ENCODE peak calls at places on chromosomes 13 and 19, in ten cellular contexts. X is ecto neural progenitor cell; O is left ventricle myocardium inferior; Z is CD4-positive, alpha-beta T cell; W is IMR-90; R is pancreas; N is amniotic stem cell; G is mucosa of descending colon; E is NCI-H1436; K is T follicular helper cell. P is an unnamed sample.
A peak's percentile ranks its signal among the peaks of the same experiment; 100 is the strongest.

GRCh38 chr13:41833201-41833600 is 127.7 kb downstream of the VWA8 start:
- DNase-seq in X (no peak), O (no peak), Z (no peak), W (no peak), R (no peak), N (no peak), G (no peak), E (no peak), K (no peak), P (no peak)

GRCh38 chr13:43269037-43269476 is 245.7 kb downstream of the DNAJC15 start:
- DNase-seq in X (no peak), O (no peak), Z (no peak), W (peak; percentile 98), R (peak; percentile 52), N (peak; percentile 76), G (peak; percentile 53), E (no peak), K (no peak), P (no peak)

GRCh38 chr19:46692918-46693722 is 23.8 kb downstream of the PRKD2 start:
- DNase-seq in X (no peak), O (no peak), Z (no peak), W (no peak), R (no peak), N (no peak), G (no peak), E (no peak), K (no peak), P (no peak)

GRCh38 chr13:30705672-30706071 is 29.7 kb upstream of the ALOX5AP start:
- DNase-seq in X (no peak), O (no peak), Z (no peak), W (no peak), R (no peak), N (no peak), G (no peak), E (no peak), K (no peak), P (no peak)

GRCh38 chr19:16002380-16002779 is 53.6 kb downstream of the OR10H4 start:
- DNase-seq in X (no peak), O (no peak), Z (no peak), W (peak; percentile 20), R (no peak), N (no peak), G (no peak), E (no peak), K (no peak), P (no peak)

GRCh38 chr13:91647361-91647970 is 249.0 kb downstream of the GPC5 start:
- DNase-seq in X (peak; percentile 55), O (no peak), Z (no peak), W (peak; percentile 12), R (no peak), N (no peak), G (peak; percentile 28), E (no peak), K (no peak), P (no peak)

GRCh38 chr19:51158474-51159129 is 16.5 kb downstream of the SIGLEC7 start:
- DNase-seq in X (peak; percentile 63), O (peak; percentile 52), Z (peak; percentile 59), W (peak; percentile 7), R (no peak), N (no peak), G (peak; percentile 73), E (peak; percentile 17), K (peak; percentile 45), P (peak; percentile 32)

GRCh38 chr13:110347535-110348308 is 40.6 kb downstream of the COL4A2 start:
- DNase-seq in X (no peak), O (peak; percentile 46), Z (no peak), W (peak; percentile 90), R (no peak), N (peak; percentile 67), G (no peak), E (no peak), K (no peak), P (peak; percentile 43)

GRCh38 chr19:55172741-55173140 is 6.3 kb upstream of the DNAAF3 start:
- DNase-seq in X (peak; percentile 51), O (no peak), Z (no peak), W (peak; percentile 75), R (no peak), N (no peak), G (no peak), E (no peak), K (no peak), P (no peak)

GRCh38 chr13:22848539-22849052 is 332.2 kb upstream of the SGCG start:
- DNase-seq in X (peak; percentile 76), O (no peak), Z (no peak), W (no peak), R (peak; percentile 11), N (no peak), G (peak; percentile 57), E (no peak), K (no peak), P (no peak)

GRCh38 chr13:77800219-77800618 is 102.7 kb downstream of the SLAIN1 start:
- DNase-seq in X (no peak), O (no peak), Z (no peak), W (no peak), R (no peak), N (no peak), G (no peak), E (no peak), K (no peak), P (no peak)

P was measured in thyroid gland.